ENCODE peak calls at places on chromosome 6, in five cellular contexts. N is esophagus muscularis mucosa, Z is breast epithelium, L is prostate gland, A is HL-60. D is an unnamed sample.

GRCh38 chr6:73564578-73565345 is 43.9 kb upstream of the EEF1A1 start:
- DNase-seq in N (no peak), Z (no peak), L (no peak), A (no peak), D (no peak)

GRCh38 chr6:108748063-108748462 is 100.2 kb upstream of the ARMC2 start:
- DNase-seq in N (no peak), Z (no peak), L (no peak), A (no peak), D (no peak)

GRCh38 chr6:143745160-143746133 is 67.7 kb downstream of the PHACTR2 start:
- DNase-seq in N (no peak), Z (no peak), L (peak; percentile 60), A (no peak), D (no peak)

GRCh38 chr6:5506575-5506974 is 245.3 kb downstream of the FARS2 start:
- DNase-seq in N (peak; percentile 29), Z (no peak), L (no peak), A (no peak), D (no peak)

GRCh38 chr6:20877008-20877937 is 343.0 kb downstream of the CDKAL1 start:
- DNase-seq in N (no peak), Z (peak; percentile 62), L (no peak), A (no peak), D (no peak)

GRCh38 chr6:49205526-49205925 is 257.5 kb downstream of the MMUT start:
- DNase-seq in N (no peak), Z (no peak), L (no peak), A (no peak), D (no peak)

GRCh38 chr6:89678531-89678930 is 40.0 kb upstream of the LYRM2 start:
- DNase-seq in N (no peak), Z (no peak), L (no peak), A (no peak), D (no peak)

GRCh38 chr6:166058064-166058739 is 109.4 kb downstream of the TBXT start:
- DNase-seq in N (no peak), Z (no peak), L (no peak), A (no peak), D (no peak)

GRCh38 chr6:55758156-55758942 is 117.0 kb downstream of the BMP5 start:
- DNase-seq in N (no peak), Z (no peak), L (no peak), A (no peak), D (no peak)

GRCh38 chr6:168841609-168842278 is 400.8 kb downstream of the SMOC2 start:
- DNase-seq in N (no peak), Z (no peak), L (no peak), A (no peak), D (no peak)

GRCh38 chr6:145507251-145507650 is 228.1 kb downstream of the EPM2A start:
- DNase-seq in N (no peak), Z (no peak), L (no peak), A (no peak), D (no peak)

GRCh38 chr6:110404602-110405001 is 10.8 kb downstream of the DDO start:
- DNase-seq in N (no peak), Z (no peak), L (no peak), A (no peak), D (no peak)

GRCh38 chr6:167645383-167645782 is 181.3 kb upstream of the AFDN start:
- DNase-seq in N (no peak), Z (no peak), L (no peak), A (no peak), D (no peak)

GRCh38 chr6:150622941-150623874 is 23.5 kb downstream of the PLEKHG1 start:
- DNase-seq in N (peak; percentile 83), Z (no peak), L (no peak), A (no peak), D (no peak)

GRCh38 chr6:40336986-40337780 is 250.0 kb downstream of the LRFN2 start:
- DNase-seq in N (no peak), Z (no peak), L (no peak), A (no peak), D (no peak)

GRCh38 chr6:166156942-166157341 is 10.7 kb downstream of the TBXT start:
- DNase-seq in N (no peak), Z (no peak), L (no peak), A (no peak), D (no peak)

GRCh38 chr6:9986273-9986672 is 428.6 kb downstream of the TFAP2A start:
- DNase-seq in N (no peak), Z (no peak), L (no peak), A (no peak), D (no peak)

GRCh38 chr6:77183447-77183846 is 279.8 kb downstream of the HTR1B start:
- DNase-seq in N (no peak), Z (no peak), L (no peak), A (no peak), D (no peak)

GRCh38 chr6:106782524-106783265 is 153.3 kb downstream of the QRSL1 start:
- DNase-seq in N (no peak), Z (no peak), L (peak; percentile 34), A (no peak), D (no peak)
- TF ChIP-seq POLR2AphosphoS5 in N (no peak), Z (no peak), L (peak; percentile 62), A (no peak), D (no peak)

DNA sequence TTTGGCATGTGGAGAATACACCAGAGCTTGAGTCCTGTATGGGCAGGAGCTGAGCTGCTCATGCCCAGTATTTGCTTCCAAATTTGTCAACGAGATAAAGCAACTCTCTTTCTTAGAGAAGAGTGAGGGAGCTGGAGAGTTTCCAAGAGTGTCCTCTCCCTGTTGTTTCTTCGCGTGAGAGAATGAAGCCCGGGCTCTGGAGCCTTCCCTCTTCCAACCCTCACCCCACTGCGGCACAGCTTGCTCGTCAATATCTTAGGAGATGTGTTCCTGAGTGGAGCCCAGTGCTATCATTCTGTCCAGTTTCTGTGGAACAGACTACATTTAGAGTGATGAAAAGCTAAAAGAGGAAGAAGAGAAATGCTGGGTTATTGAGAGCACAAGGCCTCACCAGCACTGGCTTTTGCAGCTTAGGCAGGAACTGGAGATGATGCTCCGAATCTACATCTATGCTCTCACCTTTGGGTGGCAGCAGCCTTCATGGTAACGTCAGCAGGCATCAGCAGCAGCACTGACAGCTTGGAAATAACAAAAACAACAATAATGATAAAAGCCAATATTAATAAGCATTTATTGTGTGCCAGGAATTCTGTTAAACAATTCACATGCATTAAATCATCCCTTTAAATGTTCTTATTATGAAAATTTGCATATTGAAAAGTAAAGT is 66.5 kb upstream of the TFB1M start:
- DNase-seq in N (no peak), Z (no peak), L (no peak), A (no peak), D (no peak)
- TF ChIP-seq CTCF in N (no peak), Z (no peak), L (no peak), A (no peak), D (no peak)

DNA sequence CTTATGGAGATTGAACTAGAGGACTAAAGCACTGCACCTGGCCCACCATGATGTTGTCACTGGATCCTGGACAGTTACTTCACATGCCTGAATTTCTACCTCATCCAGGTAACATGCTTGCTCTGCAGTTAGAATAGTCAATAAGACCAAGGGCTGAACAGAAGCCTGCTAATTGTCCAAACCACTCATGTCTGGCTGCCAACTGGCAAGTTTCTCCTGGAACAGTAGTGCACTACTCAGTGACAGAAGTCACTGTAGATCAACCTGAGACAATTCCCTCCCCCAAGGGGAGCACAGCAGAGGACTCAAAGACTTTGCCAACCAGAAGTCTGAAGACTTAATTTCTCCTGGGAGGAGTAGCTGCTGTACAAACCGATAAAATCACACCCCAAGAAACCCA is 454.6 kb upstream of the MARCKS start:
- DNase-seq in N (no peak), Z (no peak), L (peak; percentile 6), A (no peak), D (no peak)
- H3K4me3 ChIP-seq in N (no peak overlapping the region), Z (no peak overlapping the region), L (no peak overlapping the region), A (no peak overlapping the region), D (no peak overlapping the region)

GRCh38 chr6:155645328-155645727 is 189.7 kb upstream of the NOX3 start:
- DNase-seq in N (no peak), Z (no peak), L (no peak), A (no peak), D (no peak)

GRCh38 chr6:155647354-155647753 is 191.7 kb upstream of the NOX3 start:
- DNase-seq in N (no peak), Z (no peak), L (no peak), A (no peak), D (no peak)

GRCh38 chr6:155641603-155642002 is 186.0 kb upstream of the NOX3 start:
- DNase-seq in N (no peak), Z (no peak), L (no peak), A (no peak), D (no peak)

GRCh38 chr6:155648301-155648700 is 192.7 kb upstream of the NOX3 start:
- DNase-seq in N (no peak), Z (no peak), L (no peak), A (no peak), D (no peak)

GRCh38 chr6:155646443-155646842 is 190.8 kb upstream of the NOX3 start:
- DNase-seq in N (no peak), Z (no peak), L (peak; percentile 10), A (no peak), D (no peak)
- TF ChIP-seq POLR2AphosphoS5 in N (no peak), Z (no peak), L (no peak), A (no peak), D (no peak)

GRCh38 chr6:44272529-44272928 is 2.3 kb downstream of the TMEM151B start:
- DNase-seq in N (no peak), Z (no peak), L (no peak), A (no peak), D (no peak)
- TF ChIP-seq CTCF in N (no peak), Z (no peak), L (no peak), A (no peak), D (no peak)

DNA sequence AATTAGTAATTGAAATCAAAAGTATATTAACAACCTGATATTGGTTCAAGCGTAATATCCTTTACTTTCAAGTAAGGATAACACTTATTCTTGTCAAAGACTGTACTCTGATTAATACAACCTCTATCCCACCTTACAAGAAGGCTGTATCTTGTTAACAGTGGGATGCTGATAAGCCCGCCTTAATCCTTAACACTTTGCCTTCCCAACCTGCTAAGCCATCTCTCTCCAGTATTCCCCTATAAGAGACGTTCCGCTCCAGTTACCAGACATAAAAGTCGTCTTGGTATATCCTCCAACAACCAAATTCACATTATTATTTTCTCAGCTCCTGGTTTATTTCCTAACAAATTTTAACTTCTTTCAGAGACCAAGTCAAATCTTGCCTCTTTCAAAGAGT is 2.0 kb downstream of the BTBD9 start:
- DNase-seq in N (no peak), Z (no peak), L (no peak), A (no peak), D (no peak)
- H3K4me3 ChIP-seq in N (no peak overlapping the region), Z (no peak overlapping the region), L (no peak overlapping the region), A (no peak overlapping the region), D (no peak overlapping the region)

DNA sequence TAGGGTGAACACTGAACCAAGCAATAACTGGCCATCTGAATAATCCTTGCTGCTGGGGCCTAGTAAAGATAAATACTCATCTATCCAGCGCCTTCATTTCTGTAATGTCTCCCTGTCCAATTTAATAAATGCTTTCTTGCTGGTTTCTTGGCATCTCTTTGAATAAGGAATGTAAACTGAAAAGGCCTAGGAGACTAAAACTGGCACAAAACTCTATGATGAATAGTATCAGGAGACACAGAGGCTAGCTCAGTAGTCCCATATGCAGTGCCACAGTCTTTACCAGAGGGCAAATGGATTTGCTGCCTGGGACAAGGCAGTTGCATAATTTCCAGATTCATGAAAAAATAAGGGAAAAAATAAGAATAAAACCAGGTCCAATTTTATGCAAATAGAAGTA is 324.4 kb downstream of the CENPW start:
- DNase-seq in N (no peak), Z (no peak), L (no peak), A (no peak), D (no peak)
- TF ChIP-seq POLR2AphosphoS5 in N (peak; percentile 11), Z (no peak), L (no peak), A (no peak), D (no peak)

GRCh38 chr6:93751969-93752368 is 332.6 kb upstream of the EPHA7 start:
- DNase-seq in N (no peak), Z (no peak), L (no peak), A (no peak), D (no peak)
- TF ChIP-seq CTCF in N (no peak), Z (no peak), L (no peak), A (no peak), D (no peak)

GRCh38 chr6:2491137-2491536 is 245.7 kb upstream of the GMDS start:
- DNase-seq in N (no peak), Z (no peak), L (no peak), A (no peak), D (no peak)
- H3K4me3 ChIP-seq in N (no peak overlapping the region), Z (no peak overlapping the region), L (no peak overlapping the region), A (no peak overlapping the region), D (no peak overlapping the region)

D was measured in vagina.